ENCODE peak calls at places on chromosomes 12 and 14, in ten cellular contexts. I, F, N, K, R, X, T, L, B and Q are unnamed samples.

GRCh38 chr12:104057771-104058197 is 6.5 kb upstream of the HCFC2 start:
- DNase-seq in I (peak; percentile 49), F (peak; percentile 76), N (no peak), K (no peak), R (peak; percentile 31), X (no peak), T (peak; percentile 45), L (no peak), B (no peak), Q (no peak)

GRCh38 chr12:44874981-44875416 is 1.1 kb downstream of the NELL2 start:
- DNase-seq in I (no peak), F (peak; percentile 63), N (no peak), K (no peak), R (no peak), X (no peak), T (no peak), L (peak; percentile 57), B (no peak), Q (peak; percentile 65)

GRCh38 chr12:101407438-101408345 is at the start of gene ARL1:
- DNase-seq in I (peak; percentile 94), F (peak; percentile 85), N (peak; percentile 85), K (peak; percentile 85), R (peak; percentile 88), X (peak; percentile 93), T (peak; percentile 95), L (peak; percentile 83), B (peak; percentile 90), Q (peak; percentile 89)

GRCh38 chr14:98937712-98938505 is 334.1 kb downstream of the BCL11B start:
- DNase-seq in I (no peak), F (no peak), N (no peak), K (no peak), R (no peak), X (no peak), T (peak; percentile 60), L (no peak), B (no peak), Q (no peak)

GRCh38 chr12:94718114-94718513 is 67.8 kb upstream of the TMCC3 start:
- DNase-seq in I (peak; percentile 21), F (peak; percentile 30), N (no peak), K (no peak), R (no peak), X (no peak), T (peak; percentile 50), L (no peak), B (no peak), Q (no peak)

GRCh38 chr12:50024804-50025186 is 499 bp downstream of the RACGAP1 start:
- DNase-seq in I (peak; percentile 21), F (peak; percentile 35), N (no peak), K (no peak), R (peak; percentile 7), X (no peak), T (peak; percentile 53), L (no peak), B (no peak), Q (no peak)

GRCh38 chr12:112116232-112117060 is 7.9 kb upstream of the NAA25 start:
- DNase-seq in I (peak; percentile 78), F (peak; percentile 95), N (no peak), K (peak; percentile 57), R (no peak), X (no peak), T (peak; percentile 94), L (peak; percentile 95), B (no peak), Q (no peak)

GRCh38 chr12:15962760-15963159 is 51.6 kb downstream of the DERA start:
- DNase-seq in I (peak; percentile 47), F (no peak), N (no peak), K (no peak), R (peak; percentile 27), X (no peak), T (no peak), L (no peak), B (no peak), Q (no peak)

DNA sequence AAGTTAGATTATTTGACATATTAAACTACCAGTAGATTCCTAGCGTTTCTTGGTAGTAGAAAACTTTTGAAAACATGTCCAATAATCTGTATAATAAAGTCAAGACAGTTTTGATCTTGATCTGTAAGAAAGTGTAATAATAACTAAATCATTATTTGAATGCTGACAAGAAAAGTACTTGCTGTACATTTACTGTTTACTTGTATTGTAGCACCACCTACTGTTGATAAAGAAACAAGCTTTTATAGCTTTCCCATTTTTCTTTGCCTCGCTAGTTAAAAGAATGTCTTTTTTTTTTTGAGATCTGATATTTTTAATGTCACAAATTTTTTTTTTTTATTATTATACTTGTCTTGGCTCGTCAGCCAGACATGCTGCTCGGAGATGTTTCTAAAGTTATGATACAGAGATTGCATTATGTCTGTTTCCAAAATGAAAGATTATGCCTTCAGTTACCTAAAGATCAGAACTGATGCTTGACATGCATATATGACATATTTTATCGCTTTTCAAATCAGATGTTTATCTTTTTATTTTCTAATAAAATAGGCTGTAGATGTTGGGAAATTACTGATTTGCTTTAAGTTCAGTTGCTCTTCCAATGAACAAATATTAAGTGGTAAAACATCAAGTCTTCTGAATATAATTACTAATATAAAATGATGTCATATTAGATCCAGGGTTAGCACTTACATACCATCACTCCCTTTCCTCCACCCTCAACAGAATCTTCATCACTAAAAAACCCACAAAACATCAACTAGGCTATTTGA is 140.5 kb downstream of the AKAP6 start:
- DNase-seq in I (peak; percentile 78), F (peak; percentile 60), N (no peak), K (no peak), R (peak; percentile 67), X (no peak), T (peak; percentile 37), L (no peak), B (no peak), Q (no peak)
- TF ChIP-seq CTCF in I (peak; percentile 42), F (peak; percentile 80), N (peak; percentile 57), K (peak; percentile 26), R (peak; percentile 56), X (peak; percentile 68), T (no peak), L (peak; percentile 77), B (no peak), Q (peak; percentile 87)

DNA sequence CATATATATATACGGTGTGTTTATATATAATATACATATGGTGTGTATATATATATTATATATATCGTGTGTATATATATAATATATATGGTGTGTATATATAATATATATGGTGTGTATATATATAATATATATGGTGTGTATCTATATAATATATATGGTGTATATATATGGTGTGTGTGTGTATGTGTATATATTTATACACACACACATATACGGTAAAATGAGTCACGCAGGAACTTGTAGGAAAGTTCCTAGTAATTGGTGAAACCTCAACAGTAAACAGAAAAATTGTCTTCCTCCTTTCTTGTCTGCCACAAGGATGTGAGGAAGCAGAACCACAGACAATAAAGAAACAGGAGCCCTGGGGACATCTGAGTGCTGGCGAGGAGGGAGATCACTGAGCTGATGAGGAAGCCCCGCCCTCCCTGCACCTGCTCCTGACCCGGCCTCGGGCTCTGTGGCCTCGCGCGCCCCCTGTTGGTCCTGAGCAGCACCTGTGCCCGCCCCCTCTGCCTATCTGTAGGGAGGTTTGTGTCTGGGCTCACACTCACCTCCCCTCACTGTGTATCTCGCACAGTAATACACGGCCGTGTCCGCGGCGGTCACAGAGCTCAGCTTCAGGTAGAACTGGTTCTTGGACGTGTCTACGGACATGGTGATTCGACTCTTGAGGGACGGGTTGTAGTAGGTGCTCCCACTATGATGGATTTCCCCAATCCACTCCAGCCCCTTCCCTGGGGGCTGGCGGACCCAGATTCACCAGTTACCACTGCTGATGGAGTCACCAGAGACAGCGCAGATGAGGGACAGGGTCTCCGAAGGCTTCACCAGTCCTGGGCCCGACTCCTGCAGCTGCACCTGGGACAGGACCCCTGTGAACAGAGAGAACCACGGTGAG is 1079.4 kb downstream of the TMEM121 start:
- DNase-seq in I (no peak), F (no peak), N (no peak), K (no peak), R (no peak), X (no peak), T (peak; percentile 80), L (no peak), B (no peak), Q (no peak)
- TF ChIP-seq CTCF in I (no peak), F (no peak), N (no peak), K (no peak), R (no peak), X (no peak), T (peak; percentile 65), L (no peak), B (no peak), Q (no peak)

DNA sequence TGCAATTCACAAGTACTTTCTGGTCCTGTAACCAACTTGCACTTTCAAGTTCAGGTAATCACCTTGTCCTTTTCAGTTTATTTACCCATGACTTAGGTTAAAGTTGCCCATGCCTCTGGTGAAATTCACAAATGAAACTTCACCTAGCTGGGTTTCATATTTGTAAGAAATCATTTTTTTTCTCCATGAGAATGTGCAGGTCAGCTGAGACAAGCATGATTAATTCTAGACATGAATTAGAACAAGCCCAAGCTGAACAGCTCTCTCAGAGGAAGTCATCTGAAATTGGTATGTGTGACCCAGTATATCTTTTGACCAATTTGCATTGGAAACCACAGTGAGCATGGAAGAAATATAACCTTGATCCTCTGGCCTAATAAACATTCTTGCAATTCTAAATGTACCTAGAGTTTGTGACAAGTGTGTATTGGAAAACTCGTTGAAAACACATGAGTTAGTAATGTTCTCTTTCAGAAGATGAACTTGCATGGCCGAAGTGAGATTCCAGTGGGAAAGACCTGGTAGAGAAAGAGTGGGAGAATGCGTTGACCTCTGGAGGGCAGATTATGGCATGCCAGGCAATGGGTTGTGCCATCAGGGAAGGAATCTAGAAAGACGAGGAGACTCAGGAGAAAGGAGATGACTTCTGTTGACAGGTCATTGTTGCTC is 486.5 kb downstream of the ZFP36L1 start:
- DNase-seq in I (no peak), F (no peak), N (no peak), K (no peak), R (no peak), X (no peak), T (no peak), L (no peak), B (no peak), Q (no peak)
- TF ChIP-seq CTCF in I (no peak), F (no peak), N (no peak), K (no peak), R (no peak), X (no peak), T (no peak), L (no peak), B (no peak), Q (no peak)

GRCh38 chr12:8465597-8465996 is 9.8 kb downstream of the CLEC6A start:
- DNase-seq in I (no peak), F (no peak), N (no peak), K (no peak), R (no peak), X (no peak), T (no peak), L (no peak), B (no peak), Q (no peak)

GRCh38 chr12:8455727-8456360 is at the start of gene CLEC6A:
- DNase-seq in I (no peak), F (no peak), N (no peak), K (no peak), R (no peak), X (no peak), T (no peak), L (no peak), B (no peak), Q (no peak)

GRCh38 chr12:8466171-8466692 is 10.5 kb downstream of the CLEC6A start:
- DNase-seq in I (no peak), F (no peak), N (no peak), K (no peak), R (no peak), X (no peak), T (no peak), L (no peak), B (no peak), Q (no peak)

DNA sequence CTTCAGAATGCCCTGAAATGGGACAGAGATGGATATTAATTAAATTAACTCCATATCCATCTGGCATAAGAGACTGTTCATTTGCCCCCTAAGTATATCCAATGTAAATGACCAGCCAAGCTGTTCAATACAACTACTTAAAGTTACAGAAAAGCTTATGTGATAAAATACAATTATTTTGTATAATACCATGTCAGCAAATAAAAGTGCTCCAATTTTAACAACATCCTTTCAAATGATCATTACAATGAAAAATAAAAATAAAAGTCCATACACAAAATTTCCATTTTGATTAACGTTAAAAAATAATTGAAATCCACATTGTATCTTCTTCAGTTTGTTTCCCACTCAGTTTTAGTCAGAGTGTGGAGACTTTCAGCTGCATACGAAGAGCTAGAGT is 5.7 kb downstream of the CLEC6A start:
- DNase-seq in I (no peak), F (no peak), N (no peak), K (no peak), R (no peak), X (no peak), T (no peak), L (no peak), B (no peak), Q (no peak)
- TF ChIP-seq CTCF in I (no peak), F (no peak), N (no peak), K (no peak), R (no peak), X (no peak), T (no peak), L (no peak), B (no peak), Q (no peak)